ENCODE peak calls at places on chromosomes 16 and 17, in five cellular contexts. Y is hepatocyte; K is Peyer's patch; L is cardiac muscle cell; D is CD8-positive, alpha-beta memory T cell. W is an unnamed sample.

GRCh38 chr17:43755389-43755875 is 3.2 kb downstream of the SOST start:
- DNase-seq in L (peak; percentile 43), D (no peak), K (no peak), Y (peak; percentile 66), W (no peak)

GRCh38 chr17:79951361-79952264 is 84.1 kb downstream of the TBC1D16 start:
- DNase-seq in D (peak; percentile 30), Y (peak; percentile 90), K (no peak), L (peak; percentile 66), W (no peak)

GRCh38 chr17:70037498-70037897 is 37.5 kb upstream of the KCNJ16 start:
- DNase-seq in Y (no peak), K (no peak), D (no peak), L (no peak), W (no peak)

GRCh38 chr17:42519546-42520444 is 16.2 kb upstream of the NAGLU start:
- DNase-seq in D (no peak), L (peak; percentile 73), K (peak; percentile 54), Y (peak; percentile 91), W (no peak)

GRCh38 chr17:46144246-46144645 is 49.0 kb downstream of the KANSL1 start:
- DNase-seq in L (no peak), K (no peak), D (no peak), Y (no peak), W (no peak)

GRCh38 chr17:731943-732787 is at the start of gene TLCD3A:
- DNase-seq in D (peak; percentile 64), L (peak; percentile 81), Y (peak; percentile 88), K (no peak), W (peak; percentile 58)

GRCh38 chr16:8572063-8572918 is 18.0 kb downstream of the TMEM114 start:
- DNase-seq in D (no peak), L (no peak), Y (no peak), K (no peak), W (no peak)

GRCh38 chr16:66515543-66516171 is 34.3 kb downstream of the TK2 start:
- DNase-seq in Y (peak; percentile 34), D (no peak), K (peak; percentile 28), L (no peak), W (no peak)

GRCh38 chr16:87580855-87581261 is 21.4 kb upstream of the JPH3 start:
- DNase-seq in D (no peak), L (no peak), K (no peak), Y (no peak), W (no peak)

GRCh38 chr16:68548947-68549346 is 9.9 kb downstream of the ZFP90 start:
- DNase-seq in L (no peak), K (no peak), D (peak; percentile 59), Y (no peak), W (peak; percentile 42)
- H3K9me3 ChIP-seq in L (no peaks in the 10 kb centered on the region), K (peaks cover 7% of the 10 kb centered on the region), D (no peaks in the 10 kb centered on the region), Y (peaks cover 16% of the 10 kb centered on the region), W (no peaks in the 10 kb centered on the region)

GRCh38 chr17:8288336-8289102 is at the start of gene RANGRF:
- DNase-seq in D (peak; percentile 86), K (peak; percentile 91), Y (peak; percentile 94), L (peak; percentile 95), W (peak; percentile 81)

GRCh38 chr17:8289103-8289397 is 580 bp downstream of the RANGRF start:
- DNase-seq in L (peak; percentile 83), K (no peak), D (peak; percentile 73), Y (no peak), W (no peak)

GRCh38 chr17:8287651-8288335 is 677 bp upstream of the RANGRF start:
- DNase-seq in K (no peak), L (no peak), Y (no peak), D (no peak), W (no peak)

GRCh38 chr17:8292639-8293395 is 2.4 kb downstream of the SLC25A35 start:
- DNase-seq in L (no peak), D (no peak), K (no peak), Y (no peak), W (no peak)

GRCh38 chr17:8290043-8290442 is 1.6 kb downstream of the RANGRF start:
- DNase-seq in L (no peak), K (no peak), Y (no peak), D (no peak), W (no peak)
- H3K4me1 ChIP-seq in L (peaks cover 21% of the 10 kb centered on the region), K (no peaks in the 10 kb centered on the region), Y (peaks cover 16% of the 10 kb centered on the region), D (peaks cover 24% of the 10 kb centered on the region), W (peaks cover 40% of the 10 kb centered on the region)

GRCh38 chr17:18896146-18896545 is 38.2 kb downstream of the PRPSAP2 start:
- DNase-seq in Y (peak; percentile 12), D (no peak), K (no peak), L (no peak), W (no peak)
- H3K9me3 ChIP-seq in Y (no peaks in the 10 kb centered on the region), D (no peaks in the 10 kb centered on the region), K (no peaks in the 10 kb centered on the region), L (no peaks in the 10 kb centered on the region), W (no peaks in the 10 kb centered on the region)

GRCh38 chr17:81094744-81095607 is 60.0 kb downstream of the BAIAP2 start:
- DNase-seq in K (peak; percentile 60), Y (peak; percentile 95), L (peak; percentile 69), D (peak; percentile 96), W (peak; percentile 96)

GRCh38 chr17:81094224-81094743 is 59.3 kb downstream of the BAIAP2 start:
- DNase-seq in D (no peak), L (no peak), K (no peak), Y (no peak), W (no peak)

GRCh38 chr17:81096741-81097133 is 61.8 kb downstream of the BAIAP2 start:
- DNase-seq in L (no peak), Y (no peak), K (no peak), D (no peak), W (no peak)

GRCh38 chr17:81097134-81097942 is 62.4 kb downstream of the BAIAP2 start:
- DNase-seq in D (peak; percentile 82), Y (peak; percentile 94), K (peak; percentile 61), L (peak; percentile 83), W (no peak)

GRCh38 chr17:81095608-81095888 is 60.6 kb downstream of the BAIAP2 start:
- DNase-seq in D (no peak), Y (no peak), K (no peak), L (no peak), W (no peak)
- H3K4me1 ChIP-seq in D (peaks cover 51% of the 10 kb centered on the region), Y (peaks cover 52% of the 10 kb centered on the region), K (peaks cover 26% of the 10 kb centered on the region), L (peaks cover 41% of the 10 kb centered on the region), W (peaks cover 53% of the 10 kb centered on the region)

DNA sequence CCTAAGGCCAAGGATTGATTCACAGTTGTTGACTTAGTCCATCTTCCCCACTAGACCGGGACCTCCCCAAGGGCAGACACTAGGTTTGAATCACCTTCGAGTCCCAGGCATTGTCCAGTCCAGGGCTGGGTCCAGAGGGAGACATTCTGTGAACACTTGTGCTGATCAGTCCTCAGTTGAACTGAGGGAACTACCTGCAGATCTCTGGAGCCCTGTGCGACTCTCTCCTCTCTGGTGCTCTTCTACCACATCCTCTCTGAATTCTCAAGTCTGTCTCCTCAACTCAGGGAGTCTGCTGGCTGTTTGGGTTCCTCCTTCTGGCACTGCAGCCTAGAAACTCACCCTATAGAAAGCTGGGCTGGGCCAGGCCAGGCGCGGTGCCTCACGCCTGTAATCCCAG is 10.8 kb downstream of the ZNF232 start:
- DNase-seq in L (no peak), D (no peak), Y (no peak), K (no peak), W (no peak)
- H3K9me3 ChIP-seq in L (no peaks in the 10 kb centered on the region), D (peaks cover 8% of the 10 kb centered on the region), Y (no peaks in the 10 kb centered on the region), K (peaks cover 15% of the 10 kb centered on the region), W (no peaks in the 10 kb centered on the region)

GRCh38 chr16:56856876-56857447 is 8.0 kb upstream of the SLC12A3 start:
- DNase-seq in L (no peak), Y (peak; percentile 57), K (no peak), D (no peak), W (no peak)
- H3K4me1 ChIP-seq in L (peaks cover 23% of the 10 kb centered on the region), Y (peaks cover 27% of the 10 kb centered on the region), K (peaks cover 10% of the 10 kb centered on the region), D (peaks cover 34% of the 10 kb centered on the region), W (peaks cover 34% of the 10 kb centered on the region)

DNA sequence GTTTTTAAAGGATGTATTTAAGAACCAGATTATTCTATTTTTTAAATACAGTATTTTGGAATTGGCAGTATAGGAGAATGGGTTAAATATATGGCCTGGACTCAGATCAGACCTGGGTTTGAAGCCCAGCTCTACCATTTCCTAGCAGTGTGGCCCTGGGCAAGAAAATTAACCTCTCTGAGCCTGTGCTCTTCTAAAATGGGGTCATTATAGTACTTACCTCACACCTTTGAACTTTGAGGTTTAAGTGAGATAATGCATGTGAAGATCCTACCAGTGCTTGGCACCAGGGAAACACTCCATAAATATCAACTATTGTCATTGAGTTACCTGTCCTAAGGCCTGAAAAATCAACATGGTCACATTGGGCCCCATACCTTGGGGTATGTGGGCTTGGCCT is 93.4 kb upstream of the WSB1 start:
- DNase-seq in D (no peak), L (no peak), K (no peak), Y (no peak), W (no peak)
- H3K9me3 ChIP-seq in D (no peaks in the 10 kb centered on the region), L (no peaks in the 10 kb centered on the region), K (no peaks in the 10 kb centered on the region), Y (no peaks in the 10 kb centered on the region), W (no peaks in the 10 kb centered on the region)

DNA sequence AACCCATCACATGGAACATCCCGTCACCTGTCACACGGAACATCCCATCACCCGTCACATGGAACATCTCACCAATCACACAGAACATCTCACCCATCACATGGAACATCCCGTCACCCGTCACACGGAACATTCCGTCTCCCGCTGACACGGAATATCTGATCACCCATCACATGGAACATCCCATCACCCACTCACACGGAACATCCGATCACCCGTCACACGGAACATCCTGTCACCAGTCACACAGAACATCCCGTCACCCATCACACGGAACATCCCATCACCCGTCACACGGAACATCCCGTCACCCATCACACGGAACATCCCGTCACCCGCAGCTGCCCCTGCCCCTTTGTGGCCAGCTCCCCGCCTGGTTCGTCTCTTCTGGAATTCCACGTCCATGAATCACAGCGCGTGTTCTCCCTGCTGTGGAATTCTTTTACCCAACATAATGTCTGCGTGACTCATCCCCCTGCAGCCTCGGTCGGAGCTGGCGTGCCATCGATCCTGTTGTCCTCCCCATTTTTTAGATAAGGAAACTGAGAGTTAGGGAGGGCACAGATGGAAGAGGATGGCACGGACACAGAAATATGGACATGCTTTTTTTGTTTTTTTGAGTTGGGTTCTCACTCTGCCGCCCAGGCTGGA is 5.6 kb downstream of the CPNE7 start:
- DNase-seq in K (no peak), L (no peak), D (no peak), Y (peak; percentile 76), W (peak; percentile 30)
- H3K4me1 ChIP-seq in K (no peaks in the 10 kb centered on the region), L (peaks cover 5% of the 10 kb centered on the region), D (no peaks in the 10 kb centered on the region), Y (no peaks in the 10 kb centered on the region), W (no peaks in the 10 kb centered on the region)

W was measured in CD4-positive, alpha-beta memory T cell.